ENCODE peak calls at places on chromosomes 4 and X, in four cellular contexts. One of them, this sample, is unnamed.

GRCh38 chr4:139266583-139267257 is 13.3 kb downstream of the MGARP start:
- DNase-seq in left ventricle myocardium inferior: peak
- DNase-seq in stromal cell of bone marrow: peak
- DNase-seq in iris pigment epithelial cell: peak
- DNase-seq in this sample: peak

GRCh38 chr4:36088542-36088941 is 155.8 kb downstream of the ARAP2 start:
- DNase-seq in left ventricle myocardium inferior: no peak
- DNase-seq in stromal cell of bone marrow: no peak
- DNase-seq in iris pigment epithelial cell: no peak
- DNase-seq in this sample: no peak

GRCh38 chrX:73615022-73615421 is 52.0 kb downstream of the CHIC1 start:
- DNase-seq in left ventricle myocardium inferior: no peak
- DNase-seq in stromal cell of bone marrow: no peak
- DNase-seq in iris pigment epithelial cell: no peak
- DNase-seq in this sample: no peak

GRCh38 chrX:32525234-32525633 is 686.1 kb downstream of the DMD start:
- DNase-seq in left ventricle myocardium inferior: no peak
- DNase-seq in stromal cell of bone marrow: no peak
- DNase-seq in iris pigment epithelial cell: no peak
- DNase-seq in this sample: no peak

GRCh38 chrX:154748712-154749339 is 2.1 kb downstream of the GAB3 start:
- DNase-seq in left ventricle myocardium inferior: no peak
- DNase-seq in stromal cell of bone marrow: no peak
- DNase-seq in iris pigment epithelial cell: peak
- DNase-seq in this sample: no peak

GRCh38 chrX:42714981-42715688 is 62.8 kb downstream of the PPP1R2C start:
- DNase-seq in left ventricle myocardium inferior: peak
- DNase-seq in stromal cell of bone marrow: no peak
- DNase-seq in iris pigment epithelial cell: peak
- DNase-seq in this sample: peak

GRCh38 chrX:72041901-72042859 is 89.5 kb downstream of the RTL5 start:
- DNase-seq in left ventricle myocardium inferior: no peak
- DNase-seq in stromal cell of bone marrow: no peak
- DNase-seq in iris pigment epithelial cell: peak
- DNase-seq in this sample: no peak

GRCh38 chrX:45621356-45622041 is 420.8 kb upstream of the DIPK2B start:
- DNase-seq in left ventricle myocardium inferior: no peak
- DNase-seq in stromal cell of bone marrow: peak
- DNase-seq in iris pigment epithelial cell: peak
- DNase-seq in this sample: no peak

GRCh38 chr4:56028165-56028564 is 79.4 kb downstream of the CEP135 start:
- DNase-seq in left ventricle myocardium inferior: no peak
- DNase-seq in stromal cell of bone marrow: no peak
- DNase-seq in iris pigment epithelial cell: no peak
- DNase-seq in this sample: no peak

GRCh38 chr4:184815046-184815877 is 10.5 kb downstream of the ACSL1 start:
- DNase-seq in left ventricle myocardium inferior: peak
- DNase-seq in stromal cell of bone marrow: no peak
- DNase-seq in iris pigment epithelial cell: peak
- DNase-seq in this sample: peak

GRCh38 chrX:110168585-110168984 is 149.3 kb downstream of the AMMECR1 start:
- DNase-seq in left ventricle myocardium inferior: no peak
- DNase-seq in stromal cell of bone marrow: peak
- DNase-seq in iris pigment epithelial cell: peak
- DNase-seq in this sample: no peak

GRCh38 chrX:40145670-40146470 is 48.1 kb upstream of the BCOR start:
- DNase-seq in left ventricle myocardium inferior: no peak
- DNase-seq in stromal cell of bone marrow: no peak
- DNase-seq in iris pigment epithelial cell: no peak
- DNase-seq in this sample: no peak

GRCh38 chr4:149781150-149781549 is 34.5 kb downstream of the IQCM start:
- DNase-seq in left ventricle myocardium inferior: no peak
- DNase-seq in stromal cell of bone marrow: no peak
- DNase-seq in iris pigment epithelial cell: peak
- DNase-seq in this sample: no peak

This sample was measured in right lobe of liver.